ENCODE peak calls at places on chromosomes 2 and 18, in nine cellular contexts. One of them, this sample, is unnamed.

GRCh38 chr2:211899871-211900482 is 638.6 kb downstream of the ERBB4 start:
- DNase-seq in AG20443: no peak
- DNase-seq in HT1080: no peak
- DNase-seq in activated CD4-positive, CD25-positive, alpha-beta regulatory T cell: no peak
- DNase-seq in SW480: no peak
- DNase-seq in Daoy: no peak
- DNase-seq in heart left ventricle: no peak
- DNase-seq in iPS-NIHi11: no peak
- DNase-seq in mucosa of descending colon: no peak
- DNase-seq in this sample: no peak

GRCh38 chr18:41206341-41206740 is 748.7 kb upstream of the PIK3C3 start:
- DNase-seq in AG20443: no peak
- DNase-seq in HT1080: no peak
- DNase-seq in activated CD4-positive, CD25-positive, alpha-beta regulatory T cell: no peak
- DNase-seq in SW480: no peak
- DNase-seq in Daoy: no peak
- DNase-seq in heart left ventricle: no peak
- DNase-seq in iPS-NIHi11: no peak
- DNase-seq in mucosa of descending colon: no peak
- DNase-seq in this sample: no peak

GRCh38 chr2:98649135-98649991 is 41.0 kb downstream of the UNC50 start:
- DNase-seq in AG20443: peak
- DNase-seq in HT1080: peak
- DNase-seq in activated CD4-positive, CD25-positive, alpha-beta regulatory T cell: peak
- DNase-seq in SW480: peak
- DNase-seq in Daoy: peak
- DNase-seq in heart left ventricle: peak
- DNase-seq in iPS-NIHi11: peak
- DNase-seq in mucosa of descending colon: peak
- DNase-seq in this sample: peak

GRCh38 chr2:30155202-30155601 is 8.4 kb downstream of the YPEL5 start:
- DNase-seq in AG20443: no peak
- DNase-seq in HT1080: no peak
- DNase-seq in activated CD4-positive, CD25-positive, alpha-beta regulatory T cell: no peak
- DNase-seq in SW480: no peak
- DNase-seq in Daoy: peak
- DNase-seq in heart left ventricle: no peak
- DNase-seq in iPS-NIHi11: no peak
- DNase-seq in mucosa of descending colon: no peak
- DNase-seq in this sample: no peak

GRCh38 chr2:169395821-169396374 is 33.6 kb upstream of the LRP2 start:
- DNase-seq in AG20443: no peak
- DNase-seq in HT1080: no peak
- DNase-seq in activated CD4-positive, CD25-positive, alpha-beta regulatory T cell: no peak
- DNase-seq in SW480: no peak
- DNase-seq in Daoy: no peak
- DNase-seq in heart left ventricle: no peak
- DNase-seq in iPS-NIHi11: no peak
- DNase-seq in mucosa of descending colon: no peak
- DNase-seq in this sample: no peak

GRCh38 chr18:10388380-10388779 is 66.1 kb upstream of the APCDD1 start:
- DNase-seq in AG20443: no peak
- DNase-seq in HT1080: no peak
- DNase-seq in activated CD4-positive, CD25-positive, alpha-beta regulatory T cell: no peak
- DNase-seq in SW480: no peak
- DNase-seq in Daoy: no peak
- DNase-seq in heart left ventricle: no peak
- DNase-seq in iPS-NIHi11: no peak
- DNase-seq in mucosa of descending colon: no peak
- DNase-seq in this sample: no peak

GRCh38 chr18:49075697-49076096 is 124.9 kb upstream of the SMAD7 start:
- DNase-seq in AG20443: no peak
- DNase-seq in HT1080: no peak
- DNase-seq in activated CD4-positive, CD25-positive, alpha-beta regulatory T cell: no peak
- DNase-seq in SW480: no peak
- DNase-seq in Daoy: no peak
- DNase-seq in heart left ventricle: no peak
- DNase-seq in iPS-NIHi11: no peak
- DNase-seq in mucosa of descending colon: no peak
- DNase-seq in this sample: no peak

GRCh38 chr2:216211141-216211540 is 102.0 kb downstream of the XRCC5 start:
- DNase-seq in AG20443: no peak
- DNase-seq in HT1080: peak
- DNase-seq in activated CD4-positive, CD25-positive, alpha-beta regulatory T cell: no peak
- DNase-seq in SW480: peak
- DNase-seq in Daoy: no peak
- DNase-seq in heart left ventricle: no peak
- DNase-seq in iPS-NIHi11: no peak
- DNase-seq in mucosa of descending colon: no peak
- DNase-seq in this sample: no peak

GRCh38 chr2:66699481-66700180 is 264.7 kb downstream of the MEIS1 start:
- DNase-seq in AG20443: no peak
- DNase-seq in HT1080: no peak
- DNase-seq in activated CD4-positive, CD25-positive, alpha-beta regulatory T cell: no peak
- DNase-seq in SW480: no peak
- DNase-seq in Daoy: no peak
- DNase-seq in heart left ventricle: no peak
- DNase-seq in iPS-NIHi11: no peak
- DNase-seq in mucosa of descending colon: no peak
- DNase-seq in this sample: no peak

GRCh38 chr2:222930862-222931261 is 70.0 kb downstream of the ACSL3 start:
- DNase-seq in AG20443: no peak
- DNase-seq in HT1080: peak
- DNase-seq in activated CD4-positive, CD25-positive, alpha-beta regulatory T cell: no peak
- DNase-seq in SW480: no peak
- DNase-seq in Daoy: no peak
- DNase-seq in heart left ventricle: no peak
- DNase-seq in iPS-NIHi11: no peak
- DNase-seq in mucosa of descending colon: no peak
- DNase-seq in this sample: no peak

GRCh38 chr2:88038263-88039105 is 17.1 kb downstream of the KRCC1 start:
- DNase-seq in AG20443: peak
- DNase-seq in HT1080: peak
- DNase-seq in activated CD4-positive, CD25-positive, alpha-beta regulatory T cell: no peak
- DNase-seq in SW480: peak
- DNase-seq in Daoy: peak
- DNase-seq in heart left ventricle: no peak
- DNase-seq in iPS-NIHi11: no peak
- DNase-seq in mucosa of descending colon: no peak
- DNase-seq in this sample: no peak